ENCODE peak calls at places on chromosome 3, in five cellular contexts. E is H9, F is dorsolateral prefrontal cortex, J is activated B cell treated with CpG ODN at 0.5 μM for 24 hours, N is left lung. P is an unnamed sample.

GRCh38 chr3:193962986-193963683 is 172.8 kb upstream of the HES1 start:
- DNase-seq in E (no peak), F (no peak), J (no peak), N (no peak), P (no peak)

GRCh38 chr3:181210275-181210674 is 220.7 kb upstream of the DNAJC19 start:
- DNase-seq in E (no peak), F (no peak), J (no peak), N (no peak), P (no peak)

GRCh38 chr3:96755519-96755918 is 58.9 kb upstream of the EPHA6 start:
- DNase-seq in E (no peak), F (no peak), J (no peak), N (no peak), P (no peak)

GRCh38 chr3:66555214-66555844 is 54.5 kb upstream of the LRIG1 start:
- DNase-seq in E (no peak), F (no peak), J (no peak), N (no peak), P (no peak)

GRCh38 chr3:116155830-116156229 is 289.5 kb downstream of the LSAMP start:
- DNase-seq in E (no peak), F (no peak), J (no peak), N (no peak), P (no peak)

GRCh38 chr3:12993022-12993622 is 80.1 kb downstream of the IQSEC1 start:
- DNase-seq in E (peak; percentile 84), F (no peak), J (no peak), N (peak; percentile 82), P (peak; percentile 42)

GRCh38 chr3:122589297-122589696 is 11.8 kb downstream of the PARP15 start:
- DNase-seq in E (no peak), F (no peak), J (no peak), N (no peak), P (no peak)

GRCh38 chr3:13934813-13935212 is 54.9 kb upstream of the WNT7A start:
- DNase-seq in E (peak; percentile 18), F (no peak), J (no peak), N (no peak), P (no peak)

GRCh38 chr3:127131625-127132170 is 61.2 kb upstream of the PRR23E start:
- DNase-seq in E (no peak), F (no peak), J (no peak), N (no peak), P (no peak)

GRCh38 chr3:197305854-197306253 is 7.4 kb upstream of the DLG1 start:
- DNase-seq in E (no peak), F (no peak), J (no peak), N (no peak), P (no peak)

GRCh38 chr3:148970311-148970710 is 21.0 kb upstream of the GYG1 start:
- DNase-seq in E (no peak), F (no peak), J (no peak), N (no peak), P (no peak)

GRCh38 chr3:191809326-191809949 is 348.5 kb downstream of the PYDC2 start:
- DNase-seq in E (no peak), F (no peak), J (no peak), N (no peak), P (no peak)

GRCh38 chr3:128231596-128231995 is 78.3 kb downstream of the EEFSEC start:
- DNase-seq in E (peak; percentile 19), F (no peak), J (no peak), N (peak; percentile 20), P (no peak)

GRCh38 chr3:65914740-65915366 is 123.9 kb downstream of the MAGI1 start:
- DNase-seq in E (no peak), F (no peak), J (no peak), N (no peak), P (no peak)

GRCh38 chr3:175535351-175535750 is 676.2 kb downstream of the NAALADL2 start:
- DNase-seq in E (no peak), F (no peak), J (no peak), N (no peak), P (no peak)

GRCh38 chr3:131349946-131350347 is 31.6 kb upstream of the NUDT16 start:
- DNase-seq in E (no peak), F (no peak), J (no peak), N (no peak), P (no peak)

GRCh38 chr3:149384911-149385321 is 7.5 kb upstream of the TM4SF1 start:
- DNase-seq in E (no peak), F (no peak), J (no peak), N (no peak), P (no peak)

GRCh38 chr3:132448211-132448961 is 31.1 kb downstream of the DNAJC13 start:
- DNase-seq in E (no peak), F (no peak), J (no peak), N (no peak), P (no peak)

GRCh38 chr3:128781164-128781563 is 55.2 kb downstream of the RAB7A start:
- DNase-seq in E (no peak), F (no peak), J (no peak), N (no peak), P (no peak)

GRCh38 chr3:168671091-168671490 is 575.4 kb upstream of the GOLIM4 start:
- DNase-seq in E (no peak), F (no peak), J (no peak), N (no peak), P (no peak)

GRCh38 chr3:13654330-13655073 is 105.6 kb downstream of the FBLN2 start:
- DNase-seq in E (no peak), F (peak; percentile 59), J (no peak), N (no peak), P (no peak)

GRCh38 chr3:30602946-30603345 is 3.5 kb upstream of the TGFBR2 start:
- DNase-seq in E (no peak), F (no peak), J (no peak), N (no peak), P (no peak)

GRCh38 chr3:61912158-61912557 is 350.8 kb downstream of the PTPRG start:
- DNase-seq in E (no peak), F (no peak), J (no peak), N (no peak), P (no peak)

GRCh38 chr3:53199834-53200233 is 38.8 kb downstream of the PRKCD start:
- DNase-seq in E (no peak), F (no peak), J (no peak), N (no peak), P (no peak)
- TF ChIP-seq CTCF in E (peak; percentile 14), F (no peak), J (no peak), N (no peak), P (no peak)

GRCh38 chr3:34277110-34277509 is 478.7 kb downstream of the PDCD6IP start:
- DNase-seq in E (no peak), F (no peak), J (no peak), N (no peak), P (no peak)
- TF ChIP-seq CTCF in E (no peak), F (no peak), J (no peak), N (no peak), P (no peak)

GRCh38 chr3:87949189-87949878 is 109.5 kb downstream of the CGGBP1 start:
- DNase-seq in E (no peak), F (no peak), J (no peak), N (no peak), P (no peak)
- TF ChIP-seq CTCF in E (no peak), F (no peak), J (no peak), N (no peak), P (no peak)

GRCh38 chr3:71301001-71301400 is 282.5 kb downstream of the FOXP1 start:
- DNase-seq in E (no peak), F (no peak), J (no peak), N (no peak), P (no peak)

GRCh38 chr3:71303627-71304260 is 279.8 kb downstream of the FOXP1 start:
- DNase-seq in E (no peak), F (no peak), J (no peak), N (no peak), P (no peak)

GRCh38 chr3:71304684-71305083 is 278.8 kb downstream of the FOXP1 start:
- DNase-seq in E (no peak), F (no peak), J (no peak), N (no peak), P (no peak)

GRCh38 chr3:71304261-71304646 is 279.3 kb downstream of the FOXP1 start:
- DNase-seq in E (no peak), F (no peak), J (no peak), N (no peak), P (no peak)

DNA sequence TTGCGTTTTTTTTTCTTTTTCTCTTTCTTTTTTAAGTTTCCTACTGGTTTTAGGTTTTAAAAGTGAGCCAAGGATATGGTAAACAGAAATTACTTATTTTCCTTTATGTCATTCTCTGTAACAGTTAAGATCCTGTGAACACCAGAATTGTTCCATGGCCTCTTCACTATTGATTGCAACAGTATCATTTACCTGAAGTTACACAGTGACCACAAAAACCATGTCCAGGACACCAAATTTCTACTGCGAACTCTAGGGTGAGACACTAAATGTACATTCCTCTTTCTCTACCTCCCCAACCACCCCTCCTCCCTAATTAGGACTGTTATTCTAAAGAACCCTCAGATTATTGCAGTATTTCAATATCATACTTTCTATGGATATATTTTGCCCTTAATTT is 280.9 kb downstream of the FOXP1 start:
- DNase-seq in E (no peak), F (no peak), J (no peak), N (no peak), P (no peak)
- TF ChIP-seq CTCF in E (no peak), F (no peak), J (no peak), N (no peak), P (no peak)

DNA sequence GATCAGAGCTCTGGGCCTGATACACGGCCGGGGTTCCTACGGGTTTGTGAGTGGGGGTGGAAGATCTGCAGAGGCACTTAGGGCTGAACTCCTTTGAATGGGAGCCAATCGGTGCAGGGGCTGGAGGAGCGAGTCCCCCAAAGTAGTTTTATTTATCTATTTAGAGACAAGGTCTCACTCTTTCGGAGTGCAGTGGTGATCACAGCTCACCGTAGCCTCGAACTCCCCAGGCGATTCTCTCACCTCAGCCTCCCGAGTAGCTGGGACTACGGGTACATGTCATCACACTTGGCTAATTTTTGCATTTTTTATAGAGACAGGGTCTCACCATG is 1.6 kb upstream of the CELSR3 start:
- DNase-seq in E (no peak), F (no peak), J (no peak), N (no peak), P (no peak)
- TF ChIP-seq CTCF in E (peak; percentile 30), F (no peak), J (no peak), N (no peak), P (no peak)

GRCh38 chr3:80192871-80193270 is 425.1 kb upstream of the ROBO1 start:
- DNase-seq in E (no peak), F (no peak), J (no peak), N (no peak), P (no peak)
- TF ChIP-seq CTCF in E (no peak), F (no peak), J (no peak), N (no peak), P (no peak)

DNA sequence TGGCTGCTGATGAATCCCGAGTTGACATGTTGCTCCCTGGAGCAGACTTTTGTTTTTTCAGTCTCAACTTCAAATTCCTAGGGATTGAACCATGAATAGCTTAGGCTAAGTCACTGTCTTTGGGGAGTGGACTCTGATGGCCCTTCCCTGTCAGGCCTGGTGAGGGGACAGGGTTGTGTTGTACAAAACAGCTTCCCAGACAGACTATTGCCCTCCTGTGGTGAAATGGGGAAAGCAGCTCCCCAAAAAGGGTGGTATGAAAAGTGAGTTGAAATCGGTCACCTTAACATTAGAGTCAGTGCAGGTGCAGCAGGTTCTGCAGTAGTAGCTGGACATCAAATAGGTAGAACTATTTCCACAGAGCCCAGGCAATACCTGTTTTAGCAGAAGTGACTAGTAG is 775.6 kb downstream of the ROBO2 start:
- DNase-seq in E (peak; percentile 57), F (no peak), J (no peak), N (no peak), P (no peak)
- TF ChIP-seq CTCF in E (peak; percentile 56), F (no peak), J (no peak), N (no peak), P (peak; percentile 44)

GRCh38 chr3:53766706-53767105 is 79.5 kb downstream of the CHDH start:
- DNase-seq in E (no peak), F (no peak), J (no peak), N (no peak), P (no peak)
- TF ChIP-seq CTCF in E (peak; percentile 33), F (no peak), J (no peak), N (no peak), P (peak; percentile 7)